ENCODE peak calls at places on chromosomes 11 and 22, in seven cellular contexts. K is tibial nerve, H is sigmoid colon, S is kidney, O is endodermal cell, W is adrenal gland, J is A549. E is an unnamed sample.

GRCh38 chr11:112024178-112024777 is 930 bp upstream of the DLAT start:
- DNase-seq in O (no peak), S (no peak), W (no peak), J (no peak), H (no peak), K (no peak), E (no peak)

GRCh38 chr11:122804161-122804560 is 34.1 kb upstream of the CRTAM start:
- DNase-seq in J (no peak), S (no peak), H (no peak), W (no peak), O (no peak), K (no peak), E (no peak)

GRCh38 chr11:87820026-87820425 is 355.2 kb downstream of the RAB38 start:
- DNase-seq in J (no peak), W (no peak), O (no peak), K (no peak), S (no peak), H (no peak), E (no peak)

GRCh38 chr11:117720061-117720511 is 76.9 kb downstream of the DSCAML1 start:
- DNase-seq in H (no peak), S (no peak), J (no peak), O (peak), W (no peak), K (no peak), E (no peak)

GRCh38 chr11:18706330-18707243 is 8.0 kb downstream of the TMEM86A start:
- DNase-seq in O (no peak), J (no peak), H (peak), W (peak), S (peak), K (peak), E (peak)

GRCh38 chr11:103441021-103441420 is 331.8 kb downstream of the DYNC2H1 start:
- DNase-seq in W (no peak), K (no peak), H (no peak), O (no peak), J (no peak), S (no peak), E (no peak)

GRCh38 chr11:693415-693831 is 1.6 kb downstream of the DEAF1 start:
- DNase-seq in J (no peak), K (no peak), O (no peak), S (no peak), W (no peak), H (no peak), E (no peak)

GRCh38 chr11:60429272-60429671 is at the start of gene MS4A5:
- DNase-seq in J (no peak), H (no peak), O (no peak), S (no peak), W (no peak), K (no peak), E (no peak)

GRCh38 chr22:45505991-45506743 is 3.5 kb downstream of the FBLN1 start:
- DNase-seq in H (no peak), J (no peak), S (peak), W (no peak), O (peak), K (no peak), E (no peak)

GRCh38 chr11:76835928-76836612 is 24.6 kb upstream of the ACER3 start:
- DNase-seq in S (no peak), J (peak), O (no peak), H (no peak), W (no peak), K (peak), E (no peak)

GRCh38 chr22:46934172-46934745 is 171.8 kb downstream of the TBC1D22A start:
- DNase-seq in J (no peak), H (no peak), O (no peak), S (no peak), W (no peak), K (no peak), E (no peak)

GRCh38 chr11:1873048-1873812 is 18.5 kb downstream of the PRR33 start:
- DNase-seq in K (peak), W (peak), H (peak), O (no peak), S (peak), J (peak), E (no peak)

GRCh38 chr11:76469141-76469540 is 24.3 kb downstream of the EMSY start:
- DNase-seq in W (no peak), O (no peak), S (no peak), K (no peak), J (no peak), H (no peak), E (no peak)

GRCh38 chr11:32613500-32614151 is 30.0 kb downstream of the EIF3M start:
- DNase-seq in K (no peak), J (no peak), O (no peak), W (no peak), S (no peak), H (no peak), E (no peak)

GRCh38 chr22:31345331-31346254 is 553 bp downstream of the PATZ1 start:
- DNase-seq in S (peak), O (peak), W (peak), J (peak), H (peak), K (peak), E (peak)

GRCh38 chr11:108216988-108217387 is 5.5 kb downstream of the NPAT start:
- DNase-seq in S (no peak), H (no peak), O (no peak), J (no peak), W (no peak), K (no peak), E (no peak)

GRCh38 chr11:5605849-5606248 is 9.4 kb downstream of the TRIM6 start:
- DNase-seq in K (no peak), H (no peak), S (no peak), O (no peak), J (no peak), W (peak), E (no peak)

GRCh38 chr22:25095869-25096268 is 103.8 kb upstream of the CRYBB3 start:
- DNase-seq in W (no peak), J (no peak), K (no peak), H (no peak), S (no peak), O (no peak), E (no peak)

GRCh38 chr11:59767212-59767611 is 12.0 kb downstream of the STX3 start:
- DNase-seq in J (no peak), H (no peak), W (no peak), S (no peak), K (no peak), O (no peak), E (no peak)

GRCh38 chr22:20671409-20672081 is 102.4 kb upstream of the SERPIND1 start:
- DNase-seq in W (no peak), O (no peak), K (no peak), S (no peak), J (no peak), H (no peak), E (no peak)

GRCh38 chr22:20494978-20495860 is at the start of gene KLHL22:
- DNase-seq in S (peak), H (peak), J (no peak), W (peak), K (peak), O (no peak), E (peak)

GRCh38 chr22:46049726-46050450 is 72.9 kb upstream of the WNT7B start:
- DNase-seq in S (peak), W (no peak), H (peak), K (no peak), J (no peak), O (peak), E (no peak)

GRCh38 chr11:112339566-112339965 is 78.9 kb upstream of the PLET1 start:
- DNase-seq in W (no peak), K (no peak), J (no peak), S (no peak), O (peak), H (no peak), E (no peak)

GRCh38 chr11:38547464-38547863 is 1949.4 kb upstream of the RAG2 start:
- DNase-seq in S (no peak), K (no peak), H (no peak), O (no peak), W (no peak), J (no peak), E (no peak)

GRCh38 chr11:86949995-86950993 is 4.9 kb downstream of the FZD4 start:
- DNase-seq in H (no peak), W (no peak), S (no peak), K (no peak), O (no peak), J (no peak), E (no peak)

GRCh38 chr11:70243912-70244652 is 26.4 kb upstream of the PPFIA1 start:
- DNase-seq in K (no peak), W (no peak), O (no peak), J (peak), S (no peak), H (no peak), E (no peak)

GRCh38 chr11:94602430-94603372 is 35.5 kb downstream of the PIWIL4 start:
- DNase-seq in O (no peak), W (peak), S (no peak), K (peak), H (peak), J (peak), E (no peak)

GRCh38 chr11:123304828-123305530 is 109.9 kb upstream of the CLMP start:
- DNase-seq in J (no peak), O (peak), S (no peak), W (no peak), H (no peak), K (no peak), E (no peak)

GRCh38 chr11:45663486-45664375 is 1.7 kb downstream of the CHST1 start:
- DNase-seq in H (peak), J (no peak), K (no peak), W (no peak), O (no peak), S (peak), E (no peak)

GRCh38 chr22:25714070-25714469 is 27.9 kb upstream of the MYO18B start:
- DNase-seq in W (no peak), H (no peak), O (no peak), K (no peak), J (no peak), S (no peak), E (no peak)

GRCh38 chr22:46744581-46744980 is 6.5 kb upstream of the CERK start:
- DNase-seq in W (no peak), K (no peak), O (no peak), H (no peak), S (peak), J (no peak), E (no peak)

GRCh38 chr11:70173018-70173417 is 30.1 kb upstream of the FADD start:
- DNase-seq in S (no peak), H (no peak), K (no peak), J (no peak), O (no peak), W (no peak), E (no peak)

GRCh38 chr11:132943737-132944556 is 588.4 kb downstream of the OPCML start:
- DNase-seq in W (no peak), H (no peak), S (peak), J (no peak), O (peak), K (no peak), E (no peak)

GRCh38 chr11:71563401-71563800 is 2.0 kb upstream of the KRTAP5-10 start:
- DNase-seq in O (peak), K (no peak), S (no peak), W (no peak), J (peak), H (no peak), E (peak)

GRCh38 chr22:36998620-36999351 is 20.5 kb downstream of the TST start:
- DNase-seq in S (peak), W (peak), J (no peak), O (peak), K (no peak), H (no peak), E (peak)

GRCh38 chr11:118918128-118918685 is 7.5 kb downstream of the BCL9L start:
- DNase-seq in O (peak), H (peak), J (peak), S (peak), K (peak), W (peak), E (peak)
- TF ChIP-seq CTCF in O (no peak), H (no peak), J (no peak), S (no peak), K (no peak), W (no peak), E (no peak)

GRCh38 chr11:57641426-57641825 is 8.3 kb downstream of the YPEL4 start:
- DNase-seq in J (peak), O (peak), S (no peak), H (no peak), K (no peak), W (no peak), E (no peak)

GRCh38 chr11:57638811-57639320 is 10.8 kb downstream of the YPEL4 start:
- DNase-seq in K (no peak), W (no peak), S (no peak), O (peak), H (no peak), J (no peak), E (no peak)

GRCh38 chr11:57639321-57640067 is 10.2 kb downstream of the YPEL4 start:
- DNase-seq in J (peak), O (peak), W (no peak), K (no peak), S (no peak), H (no peak), E (no peak)

GRCh38 chr11:57641011-57641410 is 8.7 kb downstream of the YPEL4 start:
- DNase-seq in W (no peak), J (peak), H (peak), S (no peak), O (peak), K (no peak), E (no peak)

DNA sequence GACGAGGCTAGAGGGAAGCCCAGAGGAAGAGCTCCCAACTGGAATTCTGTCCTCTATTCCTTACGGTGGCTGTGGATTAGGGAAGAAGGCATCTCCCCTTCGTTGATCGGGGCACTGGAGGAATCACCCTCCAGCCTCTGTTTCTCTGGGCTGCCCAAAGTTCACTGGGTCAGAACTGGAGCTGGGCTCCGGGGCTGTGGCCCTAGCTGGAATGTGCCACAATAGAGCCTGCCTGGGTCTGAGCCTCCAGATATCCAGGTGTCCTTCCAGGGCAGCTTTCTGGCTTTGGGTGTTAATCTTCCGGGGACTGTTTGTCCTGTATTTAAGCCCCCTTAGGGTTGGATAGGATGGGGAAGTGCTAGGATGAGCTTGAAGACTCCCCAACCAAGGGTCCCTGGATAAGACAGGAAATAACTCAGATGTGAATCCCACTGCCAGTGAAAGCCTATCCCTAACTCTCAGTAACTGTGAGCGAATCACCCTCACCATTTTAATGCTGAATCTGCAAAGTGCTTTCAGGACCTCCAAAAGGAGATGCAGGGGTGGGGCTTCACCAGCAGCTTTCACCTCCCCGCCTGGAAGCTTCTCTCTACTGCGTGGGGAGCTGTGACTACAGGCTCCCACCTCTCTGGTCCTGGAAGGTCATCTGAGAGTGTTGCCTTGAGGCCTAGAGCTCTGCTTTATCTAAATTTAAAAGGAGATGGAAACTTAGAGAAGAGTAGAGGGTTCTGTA is 9.5 kb downstream of the YPEL4 start:
- DNase-seq in O (peak), K (no peak), H (no peak), S (no peak), J (no peak), W (no peak), E (no peak)
- H3K27ac ChIP-seq in O (peak), K (peak), H (peak), S (peak), J (peak), W (no peak), E (no peak)

DNA sequence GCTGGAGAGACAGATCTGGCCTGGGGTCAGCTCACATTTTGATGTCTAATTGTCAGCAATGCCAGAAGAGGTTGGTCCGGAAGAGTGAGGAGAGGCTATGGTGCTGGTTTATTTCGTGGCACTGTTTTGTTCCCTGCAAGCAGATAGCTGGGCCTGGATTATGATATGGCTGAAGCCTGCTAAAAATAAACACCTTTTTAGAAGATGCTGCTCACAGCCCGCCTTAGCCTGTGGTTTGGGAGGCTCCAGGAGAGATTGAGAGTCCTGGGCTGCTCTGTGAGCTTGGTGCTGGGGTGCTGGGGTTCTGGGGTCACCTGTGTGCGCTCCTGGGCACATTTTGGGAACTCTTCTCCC is 29.6 kb upstream of the ALX4 start:
- DNase-seq in J (no peak), S (no peak), O (no peak), W (no peak), H (no peak), K (no peak), E (no peak)
- TF ChIP-seq CTCF in J (no peak), S (no peak), O (no peak), W (no peak), H (no peak), K (no peak), E (no peak)

GRCh38 chr11:119339581-119340334 is 925 bp downstream of the C1QTNF5 start:
- DNase-seq in J (no peak), K (peak), W (peak), H (peak), O (peak), S (peak), E (peak)

GRCh38 chr11:119341222-119342022 is 739 bp upstream of the C1QTNF5 start:
- DNase-seq in K (no peak), S (peak), H (no peak), J (no peak), W (no peak), O (peak), E (no peak)

GRCh38 chr11:119342023-119342300 is 1.3 kb upstream of the C1QTNF5 start:
- DNase-seq in O (no peak), J (no peak), K (no peak), W (no peak), H (no peak), S (peak), E (no peak)

GRCh38 chr11:119338946-119339580 is 1.6 kb downstream of the C1QTNF5 start:
- DNase-seq in S (peak), O (peak), W (no peak), J (no peak), K (no peak), H (no peak), E (no peak)

DNA sequence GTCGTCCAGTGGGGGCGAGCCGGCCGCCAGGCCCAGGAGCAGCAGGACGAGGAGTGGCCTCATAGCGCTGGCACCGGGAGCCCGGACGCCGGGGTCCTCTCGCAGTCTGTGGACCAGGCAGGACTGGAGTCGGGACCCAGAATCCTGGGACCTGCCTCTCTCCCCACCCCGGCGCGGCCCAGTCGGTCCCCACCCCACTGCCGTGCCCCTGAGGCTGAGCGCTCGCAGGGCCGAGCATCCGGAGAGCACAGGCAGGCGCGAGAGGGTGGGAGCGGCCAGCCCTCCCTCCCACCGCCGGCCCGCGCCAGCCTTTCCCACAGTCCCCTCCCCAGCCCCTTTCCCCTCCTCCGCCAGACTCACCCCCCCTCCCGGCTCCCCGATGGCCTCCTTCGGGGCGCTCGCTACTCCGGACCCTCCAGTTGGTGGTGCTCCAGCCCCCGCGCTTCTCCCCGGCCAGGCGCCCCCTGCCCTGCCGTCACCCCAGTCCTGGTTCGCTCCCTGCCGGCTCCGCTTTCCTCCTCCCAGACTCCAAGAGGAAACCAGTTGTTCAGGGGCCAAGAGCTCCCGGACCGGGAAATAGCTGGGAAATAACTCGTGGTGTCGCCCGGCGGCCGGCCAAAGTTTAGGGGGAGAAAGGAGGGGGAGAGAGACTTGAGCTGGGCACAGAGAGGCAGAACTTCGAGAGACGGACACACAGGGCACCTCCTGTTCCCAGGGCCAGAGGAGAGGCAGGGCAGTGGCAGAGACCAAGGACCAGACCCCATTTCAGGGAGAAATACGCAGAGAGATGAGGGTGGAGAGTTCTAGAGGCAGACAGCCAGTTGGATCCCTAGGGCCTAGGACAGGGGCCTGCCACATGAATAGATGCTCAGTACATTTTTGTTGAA is at the start of gene C1QTNF5:
- DNase-seq in W (peak), S (peak), J (no peak), K (peak), O (peak), H (peak), E (no peak)
- H3K27ac ChIP-seq in W (peak), S (peak), J (peak), K (peak), O (no peak), H (peak), E (no peak)

GRCh38 chr11:10307411-10308207 is 2.7 kb downstream of the ADM start:
- DNase-seq in K (peak), O (peak), S (peak), H (peak), W (peak), J (peak), E (peak)
- TF ChIP-seq CTCF in K (peak), O (peak), S (peak), H (peak), W (peak), J (peak), E (peak)

GRCh38 chr22:29310863-29311339 is 4.5 kb downstream of the GAS2L1 start:
- DNase-seq in J (peak), O (peak), W (peak), S (peak), K (peak), H (peak), E (peak)
- H3K27ac ChIP-seq in J (peak), O (peak), W (peak), S (peak), K (peak), H (peak), E (no peak)

GRCh38 chr11:125224391-125225015 is 60.0 kb downstream of the PKNOX2 start:
- DNase-seq in O (peak), H (peak), S (no peak), W (peak), J (no peak), K (peak), E (peak)
- TF ChIP-seq CTCF in O (peak), H (peak), S (peak), W (peak), J (no peak), K (no peak), E (peak)